ENCODE peak calls at places on chromosomes 3 and 15, in six cellular contexts. S, C, K, L, N and E are unnamed samples. For H3K9me3, the result is how much of the 10 kb centered on the place peaks cover.

GRCh38 chr3:42749753-42750231 is 23.3 kb downstream of the CCDC13 start:
- DNase-seq in L (peak), N (peak), C (no peak), K (peak), S (no peak), E (no peak)

GRCh38 chr3:49648354-49649057 is 25.6 kb upstream of the APEH start:
- DNase-seq in N (no peak), K (no peak), S (no peak), C (no peak), L (no peak), E (no peak)

GRCh38 chr3:49236226-49236625 is 40.8 kb downstream of the C3orf62 start:
- DNase-seq in N (no peak), C (no peak), L (no peak), S (no peak), K (no peak), E (no peak)

GRCh38 chr3:145058483-145058882 is 1086.9 kb downstream of the DIPK2A start:
- DNase-seq in C (no peak), K (no peak), L (no peak), S (no peak), N (no peak), E (no peak)

GRCh38 chr15:63522143-63522531 is 17.7 kb downstream of the USP3 start:
- DNase-seq in C (no peak), N (no peak), L (no peak), K (no peak), S (no peak), E (no peak)

GRCh38 chr3:57944313-57944580 is 64.0 kb upstream of the FLNB start:
- DNase-seq in S (no peak), L (no peak), N (no peak), C (no peak), K (no peak), E (no peak)

GRCh38 chr3:43932921-43933320 is 242.2 kb downstream of the ABHD5 start:
- DNase-seq in L (no peak), S (no peak), C (no peak), N (no peak), K (no peak), E (no peak)

GRCh38 chr3:70120360-70120966 is 120.9 kb downstream of the SAMMSON start:
- DNase-seq in N (peak), S (peak), K (no peak), L (peak), C (peak), E (no peak)

GRCh38 chr15:35450492-35450891 is 95.5 kb downstream of the DPH6 start:
- DNase-seq in L (no peak), N (no peak), S (no peak), K (no peak), C (no peak), E (no peak)

GRCh38 chr3:142609136-142609535 is 12.9 kb downstream of the PLS1 start:
- DNase-seq in S (no peak), K (no peak), N (no peak), C (no peak), L (no peak), E (no peak)

GRCh38 chr3:33165372-33165771 is 51.6 kb downstream of the CRTAP start:
- DNase-seq in K (no peak), L (no peak), N (no peak), C (no peak), S (no peak), E (no peak)

GRCh38 chr3:155748611-155749365 is 3.9 kb upstream of the PLCH1 start:
- DNase-seq in L (no peak), K (no peak), C (no peak), N (no peak), S (no peak), E (no peak)

GRCh38 chr15:57245130-57245529 is 131.2 kb upstream of the CGNL1 start:
- DNase-seq in C (no peak), L (no peak), S (no peak), K (no peak), N (no peak), E (no peak)

GRCh38 chr15:101613130-101614000 is 38.8 kb downstream of the TM2D3 start:
- DNase-seq in C (no peak), K (no peak), L (peak), S (no peak), N (no peak), E (no peak)

GRCh38 chr3:164832216-164832615 is 246.1 kb downstream of the SI start:
- DNase-seq in L (no peak), N (no peak), C (no peak), S (no peak), K (no peak), E (no peak)

GRCh38 chr15:97947465-97948262 is 12.8 kb upstream of the ARRDC4 start:
- DNase-seq in L (no peak), N (no peak), S (no peak), K (no peak), C (no peak), E (no peak)

GRCh38 chr15:78810377-78811123 is 714 bp downstream of the ADAMTS7 start:
- DNase-seq in C (no peak), L (peak), S (no peak), K (no peak), N (peak), E (no peak)

GRCh38 chr3:27345493-27345892 is 23.7 kb downstream of the NEK10 start:
- DNase-seq in L (no peak), S (no peak), N (no peak), K (no peak), C (no peak), E (no peak)

GRCh38 chr3:172515130-172515918 is 7.9 kb downstream of the TNFSF10 start:
- DNase-seq in S (no peak), N (no peak), K (no peak), L (no peak), C (no peak), E (no peak)

GRCh38 chr15:74340139-74340538 is 27.3 kb downstream of the CYP11A1 start:
- DNase-seq in L (no peak), N (no peak), C (no peak), K (no peak), S (no peak), E (no peak)

GRCh38 chr3:173396191-173397041 is 1.1 kb upstream of the NLGN1 start:
- DNase-seq in N (peak), K (no peak), C (no peak), L (peak), S (no peak), E (no peak)

GRCh38 chr3:46903341-46904302 is 26.1 kb downstream of the PTH1R start:
- DNase-seq in K (no peak), S (no peak), L (no peak), N (no peak), C (no peak), E (no peak)

GRCh38 chr3:145170101-145170500 is 990.9 kb downstream of the PLOD2 start:
- DNase-seq in C (no peak), N (no peak), K (no peak), L (no peak), S (no peak), E (no peak)

GRCh38 chr3:125035217-125035616 is 20.6 kb downstream of the HEG1 start:
- DNase-seq in N (no peak), C (peak), K (no peak), S (no peak), L (no peak), E (no peak)

DNA sequence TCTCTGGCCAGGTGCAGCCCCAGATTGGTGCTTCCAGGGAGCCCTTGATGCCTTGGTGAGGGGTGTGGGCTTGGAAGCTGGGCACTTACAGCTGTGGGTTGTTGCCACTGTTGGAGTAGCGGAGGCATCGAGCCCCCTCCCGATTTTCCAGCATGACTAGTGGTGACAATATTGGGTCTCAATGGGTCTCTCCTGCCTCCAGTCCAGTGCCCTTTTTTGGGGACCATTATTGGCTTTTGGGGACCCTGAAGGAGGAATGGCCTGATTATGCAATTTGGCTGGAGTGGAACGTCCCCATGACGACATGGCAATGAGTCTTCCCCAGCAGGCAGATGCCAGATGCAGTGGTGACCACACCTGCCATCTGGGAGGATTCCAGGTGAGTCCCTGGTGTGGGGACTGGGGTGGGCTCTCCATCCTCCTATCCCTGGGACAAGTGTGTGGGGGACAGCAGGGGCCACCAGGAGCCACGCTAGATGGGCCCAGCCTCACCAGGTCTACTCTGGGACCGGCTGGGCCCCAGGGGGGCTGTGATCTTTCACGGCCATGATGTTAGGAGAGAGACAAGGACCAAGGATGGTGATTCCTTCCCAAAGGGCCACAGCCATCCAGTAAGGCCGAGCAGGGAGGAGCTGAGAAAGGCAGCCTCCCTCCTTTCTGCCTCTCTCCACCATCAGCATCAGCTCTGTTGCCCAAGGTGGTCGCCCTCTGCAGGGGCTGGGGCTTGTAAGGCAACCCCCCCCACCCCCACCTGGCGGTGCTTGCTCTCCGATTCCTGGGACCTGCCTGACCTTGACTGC is 196.8 kb downstream of the GOLGA6L6 start:
- DNase-seq in C (no peak), N (peak), S (no peak), K (peak), L (no peak), E (no peak)
- H3K9me3 ChIP-seq in C (under half), N (half or more), S (half or more), K (under half), L (under half), E (under half)

GRCh38 chr3:197331131-197331530 is 32.7 kb upstream of the DLG1 start:
- DNase-seq in S (peak), C (no peak), K (no peak), N (no peak), L (no peak), E (no peak)
- H3K9me3 ChIP-seq in S (under half), C (under half), K (under half), N (under half), L (under half), E (under half)

GRCh38 chr15:95698971-95699370 is 631.5 kb upstream of the NR2F2 start:
- DNase-seq in L (no peak), K (no peak), C (no peak), N (no peak), S (no peak), E (no peak)
- H3K9me3 ChIP-seq in L (under half), K (under half), C (under half), N (under half), S (under half), E (under half)

GRCh38 chr15:79916424-79916823 is 19.6 kb upstream of the MTHFS start:
- DNase-seq in N (no peak), S (no peak), K (no peak), L (no peak), C (no peak), E (no peak)
- H3K9me3 ChIP-seq in N (under half), S (under half), K (half or more), L (under half), C (half or more), E (under half)

DNA sequence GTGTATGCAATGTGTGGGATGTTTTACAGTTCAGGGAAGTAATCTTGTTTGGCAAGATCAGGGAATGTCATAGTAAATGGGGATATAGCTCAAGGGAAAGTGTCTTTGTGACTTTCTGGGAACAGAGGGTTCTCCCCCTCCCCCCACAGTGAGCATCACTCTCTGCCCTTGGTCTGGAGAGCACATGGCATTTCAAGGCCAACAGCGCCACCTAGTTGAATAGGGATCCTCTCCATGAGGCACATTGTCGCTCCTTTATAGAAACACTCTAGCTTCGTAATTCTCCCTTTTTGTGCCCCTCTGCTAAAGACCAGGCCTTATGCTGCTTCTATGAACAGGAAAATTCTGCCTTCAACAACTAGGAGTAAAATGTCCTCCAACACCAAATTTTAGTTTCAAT is 37.1 kb upstream of the ARNT2 start:
- DNase-seq in K (no peak), C (no peak), L (no peak), N (peak), S (peak), E (no peak)
- H3K9me3 ChIP-seq in K (under half), C (under half), L (under half), N (under half), S (under half), E (under half)

DNA sequence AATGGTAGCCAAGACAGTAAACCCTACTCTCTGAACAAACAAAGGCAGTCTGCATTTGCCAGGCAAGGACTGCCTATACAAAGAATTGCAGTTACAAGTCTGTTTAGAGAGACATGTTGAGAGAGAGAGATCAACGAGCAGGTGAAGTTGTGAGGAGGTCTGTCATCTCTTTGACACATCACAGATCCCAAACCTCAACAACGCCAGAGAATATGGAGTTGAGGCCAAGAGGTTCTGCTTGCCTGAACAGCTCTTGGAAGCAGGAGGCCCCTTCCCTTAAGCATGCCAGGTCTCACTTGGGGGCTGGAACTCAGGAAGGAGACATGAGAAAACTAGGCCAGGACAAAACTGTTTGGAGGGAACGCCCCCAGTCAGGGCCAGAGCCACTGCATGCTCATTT is 22.3 kb upstream of the MUSTN1 start:
- DNase-seq in S (no peak), N (no peak), C (no peak), L (no peak), K (no peak), E (no peak)
- H3K9me3 ChIP-seq in S (under half), N (under half), C (under half), L (under half), K (under half), E (under half)

GRCh38 chr15:25235391-25235790 is 203.4 kb downstream of the UBE3A start:
- DNase-seq in C (no peak), K (no peak), N (no peak), L (no peak), S (no peak), E (no peak)
- H3K9me3 ChIP-seq in C (under half), K (under half), N (half or more), L (under half), S (under half), E (under half)

DNA sequence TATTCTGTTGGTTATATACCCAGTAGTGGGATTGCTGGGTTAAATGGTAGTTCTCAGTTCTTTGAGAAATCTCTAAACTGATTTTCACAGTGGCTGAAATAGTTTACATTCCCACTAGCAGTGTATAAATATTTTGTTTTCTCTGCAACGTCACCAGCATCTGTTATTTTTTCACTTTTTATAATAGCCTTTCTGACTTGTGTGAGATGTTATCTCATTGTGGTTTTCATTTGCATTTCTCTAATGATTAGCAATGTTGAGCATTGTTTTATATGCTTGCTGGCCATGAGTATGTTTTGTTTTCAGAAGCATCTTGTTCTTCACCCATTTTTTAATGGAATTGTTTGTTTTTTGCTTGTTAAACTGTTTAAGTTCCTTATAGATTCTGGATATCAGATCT is 612.7 kb upstream of the SGO1 start:
- DNase-seq in S (no peak), L (no peak), N (no peak), C (no peak), K (no peak), E (no peak)
- H3K9me3 ChIP-seq in S (under half), L (under half), N (under half), C (under half), K (under half), E (under half)

GRCh38 chr15:83036253-83036652 is 24.8 kb upstream of the C15orf40 start:
- DNase-seq in S (no peak), N (no peak), L (no peak), C (no peak), K (no peak), E (no peak)
- H3K9me3 ChIP-seq in S (under half), N (under half), L (under half), C (under half), K (under half), E (under half)